ENCODE peak calls at places on chromosome 13, in four cellular contexts. I, R, C and A are unnamed samples.

GRCh38 chr13:79392882-79393563 is 13.0 kb downstream of the RBM26 start:
- DNase-seq in I (no peak), R (no peak), C (no peak), A (no peak)

GRCh38 chr13:39056018-39056417 is 17.8 kb downstream of the NHLRC3 start:
- DNase-seq in I (no peak), R (no peak), C (no peak), A (no peak)

GRCh38 chr13:77985866-77986636 is 67.4 kb upstream of the EDNRB start:
- DNase-seq in I (no peak), R (no peak), C (no peak), A (no peak)

GRCh38 chr13:44125943-44126469 is 246.3 kb downstream of the LACC1 start:
- DNase-seq in I (no peak), R (no peak), C (no peak), A (no peak)

GRCh38 chr13:110436276-110436675 is 125.2 kb downstream of the RAB20 start:
- DNase-seq in I (no peak), R (no peak), C (no peak), A (no peak)

GRCh38 chr13:110109910-110110309 is 197.0 kb downstream of the COL4A1 start:
- DNase-seq in I (no peak), R (no peak), C (no peak), A (no peak)

GRCh38 chr13:72952529-72953141 is 106.2 kb upstream of the KLF5 start:
- DNase-seq in I (no peak), R (no peak), C (no peak), A (no peak)

GRCh38 chr13:26247608-26248007 is 6.3 kb upstream of the CDK8 start:
- DNase-seq in I (no peak), R (no peak), C (no peak), A (no peak)

GRCh38 chr13:47076536-47076935 is 179.7 kb upstream of the HTR2A start:
- DNase-seq in I (no peak), R (no peak), C (no peak), A (no peak)

GRCh38 chr13:41971848-41972247 is 10.9 kb upstream of the VWA8 start:
- DNase-seq in I (no peak), R (no peak), C (no peak), A (no peak)

GRCh38 chr13:109010912-109011311 is 381.5 kb downstream of the MYO16 start:
- DNase-seq in I (no peak), R (no peak), C (no peak), A (no peak)

GRCh38 chr13:93004919-93005318 is 221.7 kb upstream of the GPC6 start:
- DNase-seq in I (no peak), R (no peak), C (no peak), A (no peak)

GRCh38 chr13:44437356-44438233 is 64.0 kb downstream of the SERP2 start:
- DNase-seq in I (no peak), R (peak), C (peak), A (no peak)

GRCh38 chr13:43191561-43191960 is 168.2 kb downstream of the DNAJC15 start:
- DNase-seq in I (no peak), R (no peak), C (no peak), A (no peak)